ENCODE peak calls at places on chromosomes 16 and 17, in eight cellular contexts. J, L, N, G, T, E, R and I are unnamed samples.

GRCh38 chr16:57999366-57999970 is 1.0 kb downstream of the ZNF319 start:
- DNase-seq in J (no peak), L (peak), N (peak), G (peak), T (no peak), E (no peak), R (no peak), I (no peak)

GRCh38 chr17:19022128-19022527 is 17.6 kb upstream of the FAM83G start:
- DNase-seq in J (no peak), L (no peak), N (no peak), G (no peak), T (no peak), E (no peak), R (no peak), I (no peak)

GRCh38 chr16:89921699-89922476 is 1.3 kb upstream of the TUBB3 start:
- DNase-seq in J (no peak), L (peak), N (no peak), G (no peak), T (no peak), E (peak), R (no peak), I (no peak)

GRCh38 chr17:2289878-2290478 is 13.6 kb downstream of the SMG6 start:
- DNase-seq in J (no peak), L (peak), N (no peak), G (no peak), T (no peak), E (no peak), R (no peak), I (no peak)

GRCh38 chr16:87723224-87723619 is 42.6 kb downstream of the KLHDC4 start:
- DNase-seq in J (peak), L (no peak), N (peak), G (no peak), T (peak), E (peak), R (peak), I (no peak)

GRCh38 chr17:77010667-77011066 is 130.1 kb upstream of the SEC14L1 start:
- DNase-seq in J (no peak), L (no peak), N (no peak), G (no peak), T (no peak), E (no peak), R (no peak), I (no peak)

GRCh38 chr17:330993-331701 is 21.5 kb downstream of the RPH3AL start:
- DNase-seq in J (no peak), L (no peak), N (peak), G (peak), T (no peak), E (no peak), R (peak), I (no peak)

GRCh38 chr16:85270365-85270764 is 158.1 kb upstream of the CIBAR2 start:
- DNase-seq in J (no peak), L (no peak), N (no peak), G (no peak), T (no peak), E (no peak), R (no peak), I (no peak)

GRCh38 chr17:81253358-81254131 is 14.4 kb downstream of the NDUFAF8 start:
- DNase-seq in J (peak), L (peak), N (peak), G (peak), T (no peak), E (no peak), R (peak), I (no peak)

GRCh38 chr17:80362428-80363119 is 52.4 kb upstream of the ENDOV start:
- DNase-seq in J (no peak), L (peak), N (no peak), G (no peak), T (no peak), E (no peak), R (no peak), I (no peak)

GRCh38 chr17:36824678-36825091 is 112.6 kb upstream of the LHX1 start:
- DNase-seq in J (no peak), L (peak), N (no peak), G (no peak), T (no peak), E (no peak), R (no peak), I (no peak)

GRCh38 chr16:30524575-30525571 is 1.5 kb downstream of the ZNF768 start:
- DNase-seq in J (no peak), L (no peak), N (no peak), G (no peak), T (no peak), E (no peak), R (no peak), I (no peak)